ENCODE peak calls at places on chromosomes 13 and 19, in eight cellular contexts. K is heart right ventricle, A is upper lobe of right lung, N is ovary, T is coronary artery, P is psoas muscle, C is OCI-LY7, Y is heart left ventricle. J is an unnamed sample.
A peak's percentile ranks its signal among the peaks of the same experiment; 100 is the strongest.

GRCh38 chr19:7987084-7987768 is 18.2 kb downstream of the ELAVL1 start:
- DNase-seq in Y (no peak), P (no peak), N (no peak), T (no peak), C (no peak), A (no peak), K (no peak), J (no peak)

GRCh38 chr13:85586422-85586831 is 212.8 kb downstream of the SLITRK6 start:
- DNase-seq in N (no peak), A (no peak), Y (no peak), P (no peak), K (no peak), T (no peak), C (no peak), J (no peak)

GRCh38 chr19:47143322-47144073 is 12.9 kb downstream of the SAE1 start:
- DNase-seq in C (no peak), P (no peak), Y (no peak), T (no peak), A (no peak), K (no peak), N (no peak), J (no peak)

GRCh38 chr19:55146078-55146647 is 2.8 kb downstream of the TNNT1 start:
- DNase-seq in T (no peak), Y (no peak), A (no peak), N (no peak), C (peak; percentile 66), K (no peak), P (no peak), J (no peak)

GRCh38 chr13:46666727-46667456 is 113.9 kb downstream of the LRCH1 start:
- DNase-seq in A (no peak), P (no peak), K (peak; percentile 45), T (no peak), N (no peak), C (peak; percentile 45), Y (peak; percentile 39), J (no peak)

GRCh38 chr13:65959305-65959704 is 1270.8 kb downstream of the PCDH9 start:
- DNase-seq in Y (no peak), N (no peak), A (no peak), T (no peak), K (no peak), C (no peak), P (no peak), J (no peak)

GRCh38 chr19:13995017-13995728 is 10.9 kb downstream of the RFX1 start:
- DNase-seq in Y (peak; percentile 70), C (no peak), K (peak; percentile 60), N (no peak), A (no peak), T (no peak), P (peak; percentile 54), J (peak; percentile 62)

GRCh38 chr13:44437356-44438233 is 64.0 kb downstream of the SERP2 start:
- DNase-seq in K (no peak), A (no peak), P (no peak), T (no peak), N (no peak), C (peak; percentile 70), Y (no peak), J (no peak)

GRCh38 chr13:112892759-112893569 is 76.0 kb upstream of the MCF2L start:
- DNase-seq in Y (peak; percentile 24), K (no peak), A (no peak), T (no peak), P (no peak), N (no peak), C (no peak), J (no peak)

GRCh38 chr13:72141845-72142470 is 275.0 kb upstream of the DACH1 start:
- DNase-seq in P (no peak), C (no peak), Y (no peak), K (no peak), T (no peak), N (peak; percentile 21), A (no peak), J (no peak)

GRCh38 chr19:14091885-14092462 is 1.4 kb upstream of the SAMD1 start:
- DNase-seq in C (peak; percentile 63), T (no peak), Y (no peak), K (no peak), A (no peak), P (no peak), N (peak; percentile 41), J (no peak)

GRCh38 chr19:41530761-41531301 is 45.1 kb upstream of the CEACAM21 start:
- DNase-seq in T (no peak), Y (peak; percentile 39), N (no peak), C (no peak), K (no peak), P (no peak), A (no peak), J (no peak)

GRCh38 chr13:92716749-92717148 is 509.9 kb upstream of the GPC6 start:
- DNase-seq in A (no peak), K (no peak), C (no peak), Y (no peak), T (no peak), P (no peak), N (no peak), J (no peak)

GRCh38 chr13:89066868-89067466 is 1395.8 kb downstream of the SLITRK5 start:
- DNase-seq in C (peak; percentile 72), T (no peak), Y (no peak), N (no peak), A (no peak), K (no peak), P (no peak), J (no peak)

GRCh38 chr19:29680937-29681336 is 15.7 kb downstream of the PLEKHF1 start:
- DNase-seq in Y (no peak), A (no peak), P (no peak), N (no peak), C (no peak), T (no peak), K (no peak), J (no peak)

GRCh38 chr19:6222884-6223283 is 56.9 kb downstream of the MLLT1 start:
- DNase-seq in C (no peak), K (no peak), N (no peak), Y (no peak), A (no peak), T (no peak), P (peak; percentile 57), J (no peak)

GRCh38 chr13:112734696-112735547 is 45.1 kb downstream of the ATP11A start:
- DNase-seq in A (peak; percentile 35), N (no peak), C (no peak), T (no peak), Y (no peak), P (no peak), K (no peak), J (no peak)

GRCh38 chr19:15101479-15102082 is 5.6 kb upstream of the SYDE1 start:
- DNase-seq in C (peak; percentile 44), T (no peak), K (no peak), P (no peak), N (no peak), A (no peak), Y (no peak), J (no peak)

GRCh38 chr19:38417544-38418506 is 8.2 kb downstream of the RASGRP4 start:
- DNase-seq in Y (peak; percentile 76), A (peak; percentile 89), N (no peak), P (peak; percentile 59), K (peak; percentile 67), C (peak; percentile 57), T (no peak), J (no peak)
- TF ChIP-seq CTCF in Y (no peak), A (no peak), N (no peak), P (no peak), K (no peak), C (no peak), T (no peak), J (no peak)

DNA sequence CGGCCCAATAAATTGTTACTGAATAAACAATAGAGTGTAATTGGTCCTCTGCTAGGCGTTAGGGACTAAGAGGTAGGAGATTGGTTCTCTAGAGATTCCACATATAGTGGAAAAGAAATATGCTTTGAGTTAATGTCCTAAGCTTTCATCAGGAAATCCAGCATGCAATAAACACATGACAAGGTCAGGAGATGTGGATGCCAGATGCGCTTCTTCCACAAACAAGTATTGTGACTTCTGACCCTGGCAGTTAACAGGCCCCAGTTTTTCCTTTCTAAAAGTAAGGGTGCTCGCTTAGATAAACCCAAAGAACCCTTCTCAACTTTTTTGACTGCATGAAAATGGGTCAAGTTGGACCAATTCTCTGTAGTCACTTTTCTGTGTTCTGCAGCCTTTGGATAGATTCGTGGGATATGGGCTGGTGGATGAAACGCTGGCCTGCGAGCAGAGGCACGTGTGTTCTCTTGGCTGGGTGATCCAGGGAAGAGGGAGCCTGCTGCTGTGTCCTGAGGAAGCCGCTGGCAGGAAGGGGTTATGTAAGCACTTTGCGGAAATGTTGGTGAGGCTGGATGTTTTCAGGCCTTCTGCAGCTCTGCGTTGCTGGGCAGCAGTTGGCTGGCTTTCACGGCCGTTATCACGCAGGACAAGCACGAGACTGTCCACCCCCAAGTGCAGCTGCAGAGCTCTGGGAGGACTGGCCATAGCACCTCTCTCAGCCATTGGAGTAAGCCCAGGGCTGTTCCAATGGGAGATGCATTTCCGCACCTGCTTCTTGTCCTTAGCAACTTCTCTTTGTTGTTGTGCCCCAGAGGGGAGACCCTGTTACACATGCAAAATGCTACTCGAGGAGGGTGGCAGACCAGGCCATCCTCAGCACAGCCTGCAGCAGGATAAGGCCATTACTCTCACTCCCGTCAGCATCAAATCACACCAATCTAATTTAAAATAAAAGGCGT is 146.8 kb upstream of the SOX21 start:
- DNase-seq in A (peak; percentile 70), C (no peak), K (peak; percentile 59), P (peak; percentile 44), Y (peak; percentile 63), N (peak; percentile 75), T (no peak), J (peak; percentile 59)
- H3K27ac ChIP-seq in A (peak overlapping the region; percentile 53), C (no peak overlapping the region), K (no peak overlapping the region), P (no peak overlapping the region), Y (no peak overlapping the region), N (no peak overlapping the region), T (no peak overlapping the region), J (peak overlapping the region; percentile 65)

GRCh38 chr13:23667750-23668149 is 97.5 kb downstream of the TNFRSF19 start:
- DNase-seq in P (no peak), N (no peak), T (no peak), A (no peak), K (no peak), Y (no peak), C (peak; percentile 16), J (no peak)
- TF ChIP-seq CTCF in P (no peak), N (no peak), T (no peak), A (no peak), K (no peak), Y (no peak), C (peak; percentile 66), J (no peak)

GRCh38 chr19:40282209-40282580 is 3.0 kb downstream of the AKT2 start:
- DNase-seq in A (no peak), C (no peak), K (no peak), Y (no peak), T (no peak), P (no peak), N (no peak), J (no peak)
- H3K27ac ChIP-seq in A (no peak overlapping the region), C (peak overlapping the region; percentile 94), K (no peak overlapping the region), Y (no peak overlapping the region), T (no peak overlapping the region), P (peak overlapping the region; percentile 87), N (no peak overlapping the region), J (peak overlapping the region; percentile 96)